ENCODE peak calls at places on chromosome 5, in four cellular contexts. L is HepG2, Y is K562, J is HCT116. Z is an unnamed sample.

GRCh38 chr5:65120371-65120967 is 351.7 kb downstream of the CWC27 start:
- DNase-seq in J (no peak), Y (no peak), L (no peak), Z (no peak)

GRCh38 chr5:118592234-118592633 is 396.1 kb downstream of the DTWD2 start:
- DNase-seq in J (no peak), Y (no peak), L (no peak), Z (no peak)

GRCh38 chr5:20601678-20602100 is 613.7 kb upstream of the CDH18 start:
- DNase-seq in Y (no peak), J (no peak), L (no peak), Z (no peak)

GRCh38 chr5:15013654-15014463 is 142.3 kb upstream of the ANKH start:
- DNase-seq in L (peak), J (peak), Y (peak), Z (peak)

GRCh38 chr5:27437594-27438200 is 399.3 kb upstream of the CDH9 start:
- DNase-seq in J (no peak), L (no peak), Y (no peak), Z (no peak)

GRCh38 chr5:128920345-128921215 is 44.7 kb upstream of the SLC27A6 start:
- DNase-seq in J (peak), Y (no peak), L (no peak), Z (no peak)

GRCh38 chr5:159582756-159583523 is 252.7 kb upstream of the IL12B start:
- DNase-seq in J (peak), Y (no peak), L (no peak), Z (peak)

GRCh38 chr5:153445875-153446567 is 44.4 kb upstream of the GRIA1 start:
- DNase-seq in J (no peak), L (no peak), Y (no peak), Z (no peak)

GRCh38 chr5:134003957-134004625 is 684 bp downstream of the VDAC1 start:
- DNase-seq in Y (peak), J (no peak), L (no peak), Z (no peak)

GRCh38 chr5:159907689-159908088 is 8.6 kb upstream of the ADRA1B start:
- DNase-seq in Y (no peak), J (no peak), L (no peak), Z (no peak)

GRCh38 chr5:151041577-151042268 is 21.3 kb downstream of the GPX3 start:
- DNase-seq in J (no peak), L (no peak), Y (no peak), Z (no peak)

GRCh38 chr5:124544366-124545055 is 201.9 kb downstream of the ZNF608 start:
- DNase-seq in Y (no peak), J (peak), L (peak), Z (no peak)

GRCh38 chr5:179259731-179260323 is 85.4 kb downstream of the ADAMTS2 start:
- DNase-seq in J (no peak), Y (no peak), L (no peak), Z (no peak)

GRCh38 chr5:96648023-96648422 is 14.2 kb upstream of the CAST start:
- DNase-seq in Y (no peak), J (no peak), L (no peak), Z (no peak)

GRCh38 chr5:144150996-144151395 is 19.5 kb downstream of the YIPF5 start:
- DNase-seq in Y (no peak), L (no peak), J (no peak), Z (no peak)

GRCh38 chr5:41908374-41909079 is 4.4 kb downstream of the RIMOC1 start:
- DNase-seq in Y (no peak), L (no peak), J (no peak), Z (no peak)

GRCh38 chr5:87906962-87907361 is 361.7 kb downstream of the TMEM161B start:
- DNase-seq in J (no peak), Y (no peak), L (no peak), Z (no peak)

GRCh38 chr5:32753051-32753450 is 41.9 kb downstream of the NPR3 start:
- DNase-seq in J (no peak), Y (no peak), L (no peak), Z (no peak)

GRCh38 chr5:53438079-53438478 is 42.4 kb upstream of the FST start:
- DNase-seq in Y (no peak), L (no peak), J (no peak), Z (no peak)

GRCh38 chr5:1124181-1125029 is 12.5 kb upstream of the SLC12A7 start:
- DNase-seq in Y (no peak), J (no peak), L (no peak), Z (no peak)

GRCh38 chr5:54761213-54761701 is 224.1 kb downstream of the ESM1 start:
- DNase-seq in Y (no peak), J (no peak), L (no peak), Z (no peak)

GRCh38 chr5:175523292-175523691 is 44.9 kb downstream of the SFXN1 start:
- DNase-seq in L (no peak), Y (no peak), J (no peak), Z (no peak)

GRCh38 chr5:97167435-97167834 is 15.6 kb downstream of the RIOK2 start:
- DNase-seq in L (no peak), Y (no peak), J (no peak), Z (no peak)

GRCh38 chr5:149829954-149830353 is 99.8 kb downstream of the PPARGC1B start:
- DNase-seq in Y (peak), L (no peak), J (no peak), Z (no peak)
- TF ChIP-seq CTCF in Y (peak), L (no peak), J (no peak), Z (peak)

GRCh38 chr5:17316973-17317459 is 99.6 kb downstream of the BASP1 start:
- DNase-seq in L (no peak), J (no peak), Y (no peak), Z (no peak)
- TF ChIP-seq TCF7L2 in L (no peak), J (no peak), Y (no peak), Z (no peak)

GRCh38 chr5:14006823-14007510 is 62.5 kb upstream of the DNAH5 start:
- DNase-seq in L (no peak), J (no peak), Y (no peak), Z (no peak)

GRCh38 chr5:14009575-14009974 is 65.1 kb upstream of the DNAH5 start:
- DNase-seq in Y (no peak), J (no peak), L (no peak), Z (no peak)

GRCh38 chr5:14008819-14009311 is 64.4 kb upstream of the DNAH5 start:
- DNase-seq in L (peak), Y (no peak), J (no peak), Z (peak)

GRCh38 chr5:14016549-14016948 is 72.1 kb upstream of the DNAH5 start:
- DNase-seq in L (no peak), J (no peak), Y (no peak), Z (no peak)

DNA sequence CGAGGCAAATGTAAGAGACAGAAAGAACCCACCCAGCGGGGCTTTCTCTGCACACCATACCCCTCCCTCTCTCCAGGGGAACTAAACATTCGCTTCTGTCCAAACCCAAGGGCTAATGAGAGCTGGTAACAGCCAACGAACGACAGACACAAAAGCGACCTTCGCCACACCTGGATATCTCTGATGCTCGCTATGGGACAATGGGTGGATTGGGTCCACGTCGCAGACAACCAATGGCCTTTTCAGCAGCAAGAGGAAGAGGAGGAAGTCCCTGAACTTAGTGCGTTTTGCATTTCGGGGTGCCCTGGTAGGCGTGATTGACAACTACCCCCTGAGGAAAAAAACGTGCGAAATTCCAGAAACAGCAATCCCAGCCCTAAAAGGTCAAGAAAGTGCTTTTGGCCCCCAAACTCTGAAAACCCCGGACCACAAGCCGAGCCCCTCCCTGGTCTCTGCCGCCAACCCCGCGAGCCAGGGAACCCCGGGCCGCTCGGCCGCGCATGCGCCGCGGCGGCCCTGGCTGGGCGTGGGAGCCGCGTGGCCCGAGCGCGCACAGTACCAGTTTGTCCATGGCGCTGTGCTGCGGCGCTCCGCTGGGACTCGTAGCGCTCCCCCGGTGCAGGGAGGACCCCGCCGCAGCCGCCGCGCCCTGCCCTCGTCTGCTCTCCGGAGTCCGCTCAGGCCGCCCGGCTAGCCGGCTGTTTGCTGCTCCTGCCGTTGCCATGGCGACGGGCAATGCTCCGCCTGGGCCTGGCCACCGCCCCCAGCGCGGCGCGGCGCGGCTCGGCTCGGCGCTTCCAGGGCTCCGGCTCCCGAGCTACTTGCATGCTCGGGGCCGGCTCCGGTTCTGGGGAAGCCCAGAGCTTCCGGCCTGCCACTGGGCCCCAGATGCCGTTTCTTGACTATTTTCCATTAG is 66.9 kb upstream of the DNAH5 start:
- DNase-seq in Y (peak), J (peak), L (peak), Z (peak)
- TF ChIP-seq CTCF in Y (peak), J (no peak), L (peak), Z (no peak)

GRCh38 chr5:75037106-75037505 is 15.3 kb downstream of the GCNT4 start:
- DNase-seq in J (peak), Y (no peak), L (peak), Z (no peak)
- TF ChIP-seq TCF7L2 in J (no peak), Y (no peak), L (no peak), Z (no peak)

DNA sequence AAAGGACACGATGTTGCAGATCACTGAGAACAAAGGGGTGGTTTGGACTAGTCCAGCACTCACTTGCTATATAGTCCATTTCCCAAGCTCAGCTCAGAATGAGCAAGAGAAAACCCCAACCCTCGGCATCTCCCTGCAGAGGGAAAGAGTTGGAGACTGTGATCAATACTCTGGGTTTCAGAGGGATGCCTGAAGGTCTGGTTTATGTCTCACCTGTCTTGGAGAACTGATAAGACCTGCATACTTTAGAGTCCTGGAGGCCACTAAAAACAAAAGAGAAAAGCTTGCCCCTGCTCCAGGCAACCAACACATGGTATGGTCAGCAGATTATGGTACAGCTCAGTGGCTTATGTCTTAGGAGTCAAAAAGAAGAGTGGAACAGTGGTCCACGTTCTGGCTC is 1006.9 kb downstream of the CDH9 start:
- DNase-seq in L (no peak), J (no peak), Y (no peak), Z (no peak)
- TF ChIP-seq CTCF in L (no peak), J (no peak), Y (no peak), Z (no peak)